ENCODE peak calls at places on chromosomes 16 and 17, in eight cellular contexts. K is cardiac muscle cell, A is iPS DF 6.9, O is Peyer's patch, E is suprapubic skin, M is heart right ventricle, F is ovary, V is sigmoid colon. C is an unnamed sample. For H3K4me1, the result is how much of the 10 kb centered on the place peaks cover.

GRCh38 chr16:82658796-82659195 is 32.0 kb downstream of the CDH13 start:
- DNase-seq in K (no peak), A (no peak), O (no peak), E (no peak), M (no peak), F (no peak), V (no peak), C (no peak)

GRCh38 chr17:46817901-46818209 is 637 bp downstream of the WNT3 start:
- DNase-seq in K (no peak), A (no peak), O (no peak), E (no peak), M (no peak), F (no peak), V (no peak), C (no peak)

GRCh38 chr17:34400301-34400931 is 37.4 kb upstream of the CCL1 start:
- DNase-seq in K (no peak), A (no peak), O (no peak), E (no peak), M (no peak), F (no peak), V (no peak), C (no peak)

GRCh38 chr16:19696961-19697360 is 21.1 kb downstream of the KNOP1 start:
- DNase-seq in K (no peak), A (no peak), O (no peak), E (no peak), M (no peak), F (no peak), V (no peak), C (no peak)

GRCh38 chr16:51151951-51152663 is 1.0 kb upstream of the SALL1 start:
- DNase-seq in K (peak), A (peak), O (no peak), E (no peak), M (peak), F (peak), V (no peak), C (no peak)

GRCh38 chr16:80804451-80805383 is at the start of gene CDYL2:
- DNase-seq in K (peak), A (no peak), O (peak), E (no peak), M (no peak), F (no peak), V (no peak), C (no peak)

GRCh38 chr16:69619514-69619913 is 53.7 kb downstream of the NFAT5 start:
- DNase-seq in K (peak), A (no peak), O (no peak), E (no peak), M (no peak), F (no peak), V (no peak), C (no peak)

GRCh38 chr17:10270258-10270657 is 71.9 kb upstream of the GAS7 start:
- DNase-seq in K (no peak), A (no peak), O (no peak), E (no peak), M (no peak), F (no peak), V (no peak), C (no peak)

GRCh38 chr16:65069090-65069489 is 52.8 kb downstream of the CDH11 start:
- DNase-seq in K (peak), A (no peak), O (no peak), E (no peak), M (no peak), F (no peak), V (no peak), C (no peak)

GRCh38 chr16:66299349-66299748 is 67.1 kb upstream of the CDH5 start:
- DNase-seq in K (no peak), A (no peak), O (no peak), E (no peak), M (no peak), F (no peak), V (peak), C (no peak)

GRCh38 chr16:77404823-77405222 is 30.0 kb downstream of the ADAMTS18 start:
- DNase-seq in K (no peak), A (no peak), O (no peak), E (no peak), M (no peak), F (no peak), V (no peak), C (no peak)

GRCh38 chr17:31379796-31380195 is 11.7 kb upstream of the RAB11FIP4 start:
- DNase-seq in K (no peak), A (no peak), O (no peak), E (no peak), M (no peak), F (no peak), V (no peak), C (no peak)

GRCh38 chr16:46649571-46649970 is 28.4 kb upstream of the SHCBP1 start:
- DNase-seq in K (peak), A (no peak), O (no peak), E (no peak), M (peak), F (peak), V (peak), C (no peak)

GRCh38 chr17:3003401-3004149 is 59.8 kb downstream of the OR1D5 start:
- DNase-seq in K (no peak), A (no peak), O (no peak), E (no peak), M (peak), F (no peak), V (peak), C (no peak)

GRCh38 chr17:35048685-35049379 is 14.7 kb downstream of the RFFL start:
- DNase-seq in K (no peak), A (no peak), O (no peak), E (no peak), M (no peak), F (no peak), V (no peak), C (no peak)

DNA sequence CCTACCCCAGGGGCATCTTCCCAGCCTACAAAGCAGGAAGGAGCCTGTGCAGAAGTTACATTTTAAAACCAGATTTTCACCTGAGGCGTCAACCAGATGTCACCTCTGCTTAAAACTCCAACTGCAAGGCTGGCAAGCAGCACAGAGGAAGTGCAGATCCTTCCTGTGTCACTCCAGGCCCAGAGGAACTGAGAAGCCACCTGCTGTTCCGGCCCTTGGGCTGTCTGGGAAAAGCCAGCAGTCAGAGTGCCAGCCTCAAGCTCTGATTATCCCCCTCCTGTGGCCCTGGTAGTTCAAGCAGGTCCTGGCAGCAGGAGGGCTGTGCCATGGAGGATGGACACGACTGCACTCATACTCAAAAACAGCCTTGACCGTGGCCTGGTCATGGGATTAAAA is 10.2 kb downstream of the POLR2C start:
- DNase-seq in K (no peak), A (no peak), O (no peak), E (no peak), M (no peak), F (no peak), V (no peak), C (no peak)
- H3K4me1 ChIP-seq in K (under half), A (under half), O (under half), E (under half), M (under half), F (under half), V (under half), C (under half)

GRCh38 chr17:58281511-58282011 is 826 bp upstream of the MPO start:
- DNase-seq in K (no peak), A (no peak), O (no peak), E (no peak), M (no peak), F (no peak), V (no peak), C (no peak)

GRCh38 chr17:58285422-58285810 is 4.7 kb upstream of the MPO start:
- DNase-seq in K (peak), A (no peak), O (no peak), E (no peak), M (no peak), F (no peak), V (peak), C (no peak)

GRCh38 chr17:58282442-58282841 is 1.7 kb upstream of the MPO start:
- DNase-seq in K (no peak), A (no peak), O (no peak), E (no peak), M (no peak), F (no peak), V (no peak), C (no peak)

GRCh38 chr17:58284613-58285421 is 4.1 kb upstream of the MPO start:
- DNase-seq in K (peak), A (peak), O (no peak), E (no peak), M (no peak), F (no peak), V (peak), C (no peak)

GRCh38 chr17:58283674-58284612 is 3.2 kb upstream of the MPO start:
- DNase-seq in K (no peak), A (no peak), O (no peak), E (no peak), M (no peak), F (no peak), V (peak), C (no peak)
- H3K27ac ChIP-seq in K (no peak), A (no peak), O (no peak), E (no peak), M (no peak), F (no peak), V (no peak), C (no peak)

GRCh38 chr17:80791758-80792284 is 199.8 kb upstream of the CHMP6 start:
- DNase-seq in K (peak), A (no peak), O (no peak), E (peak), M (peak), F (peak), V (peak), C (no peak)

GRCh38 chr17:80793421-80793820 is 198.2 kb upstream of the CHMP6 start:
- DNase-seq in K (no peak), A (no peak), O (no peak), E (no peak), M (no peak), F (no peak), V (peak), C (no peak)

GRCh38 chr17:80793851-80794267 is 197.8 kb upstream of the CHMP6 start:
- DNase-seq in K (peak), A (no peak), O (no peak), E (no peak), M (no peak), F (no peak), V (peak), C (no peak)

GRCh38 chr17:80790981-80791742 is 200.5 kb upstream of the CHMP6 start:
- DNase-seq in K (no peak), A (no peak), O (no peak), E (no peak), M (no peak), F (no peak), V (peak), C (peak)

GRCh38 chr17:80792373-80792781 is 199.3 kb upstream of the CHMP6 start:
- DNase-seq in K (peak), A (no peak), O (no peak), E (no peak), M (no peak), F (no peak), V (peak), C (no peak)
- H3K4me1 ChIP-seq in K (under half), A (under half), O (under half), E (under half), M (under half), F (under half), V (under half), C (under half)

GRCh38 chr17:27892866-27893769 is at the start of gene LYRM9:
- DNase-seq in K (peak), A (peak), O (peak), E (peak), M (peak), F (peak), V (peak), C (peak)
- H3K27ac ChIP-seq in K (peak), A (no peak), O (peak), E (peak), M (peak), F (peak), V (peak), C (peak)

DNA sequence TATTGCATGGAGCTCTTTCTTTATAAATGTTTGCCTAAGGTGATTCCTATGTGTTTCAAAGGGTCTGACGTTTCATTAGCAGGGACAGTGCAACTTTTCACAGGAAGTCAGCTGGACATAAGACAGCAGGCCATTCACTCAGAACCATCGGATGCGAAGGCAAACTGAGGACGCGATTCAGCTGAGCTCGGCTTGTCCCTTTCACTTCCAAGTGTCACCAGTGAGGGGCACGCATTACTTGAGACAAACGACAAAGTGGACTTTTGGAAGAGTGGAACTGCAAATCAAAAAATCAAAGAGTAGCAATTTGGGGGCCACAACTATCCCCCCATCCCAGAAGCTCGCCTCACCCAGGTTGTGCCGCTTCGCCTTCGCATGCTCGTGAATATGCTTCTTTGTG is 14.6 kb downstream of the USP22 start:
- DNase-seq in K (no peak), A (no peak), O (no peak), E (no peak), M (no peak), F (no peak), V (no peak), C (no peak)
- H3K4me1 ChIP-seq in K (under half), A (under half), O (under half), E (under half), M (under half), F (under half), V (under half), C (half or more)

GRCh38 chr17:39625198-39625769 is 1.5 kb upstream of the PPP1R1B start:
- DNase-seq in K (peak), A (no peak), O (no peak), E (no peak), M (no peak), F (no peak), V (no peak), C (no peak)
- H3K27ac ChIP-seq in K (no peak), A (no peak), O (no peak), E (peak), M (no peak), F (no peak), V (no peak), C (no peak)

DNA sequence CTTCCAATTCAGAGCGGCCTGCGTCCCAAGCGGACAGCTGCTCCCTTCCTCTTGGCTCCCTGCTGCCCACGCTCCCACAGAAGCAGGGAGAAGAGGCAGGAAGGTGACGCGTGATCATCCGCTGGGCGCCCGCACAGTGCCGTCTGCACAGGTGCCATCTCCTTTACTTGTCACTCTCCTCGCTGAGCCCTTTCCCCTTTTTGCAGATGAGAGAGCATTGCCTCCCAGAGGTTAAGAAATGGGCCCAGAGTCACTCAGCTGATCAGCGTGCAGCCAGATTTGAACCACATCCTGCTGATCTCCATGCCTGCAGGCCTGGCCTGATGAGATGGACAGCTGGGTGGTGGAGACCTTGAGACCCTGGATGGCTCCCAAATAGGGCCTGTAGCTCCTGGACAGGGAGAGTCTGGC is 299.8 kb downstream of the SEC14L1 start:
- DNase-seq in K (no peak), A (no peak), O (no peak), E (no peak), M (no peak), F (no peak), V (no peak), C (peak)
- H3K4me1 ChIP-seq in K (half or more), A (under half), O (half or more), E (half or more), M (half or more), F (under half), V (under half), C (half or more)

DNA sequence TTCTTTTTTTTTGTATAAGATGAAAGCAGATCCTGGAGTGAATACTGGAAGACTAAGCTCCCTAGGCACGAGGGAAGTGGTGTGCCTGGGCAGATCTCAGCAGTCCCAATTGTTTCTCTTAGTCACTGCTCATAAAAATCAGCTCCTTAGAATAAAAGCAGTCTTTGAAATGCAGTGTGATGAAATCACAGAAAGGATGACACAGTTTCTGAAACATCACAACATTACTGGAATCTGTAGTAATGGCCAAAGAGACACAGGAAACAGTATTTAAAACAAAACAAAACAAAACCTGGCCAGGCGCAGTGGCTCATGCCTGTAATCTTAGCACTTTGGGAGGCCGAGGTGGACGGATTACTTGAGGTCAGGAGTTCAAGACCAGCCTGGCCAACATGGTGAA is 34.7 kb upstream of the ZFHX3 start:
- DNase-seq in K (peak), A (no peak), O (no peak), E (no peak), M (no peak), F (no peak), V (peak), C (no peak)
- H3K27ac ChIP-seq in K (no peak), A (no peak), O (no peak), E (no peak), M (no peak), F (no peak), V (peak), C (no peak)